ENCODE peak calls at places on chromosomes 11 and 22, in seven cellular contexts. A is IMR-90, E is left ventricle myocardium inferior, Y is thoracic aorta, K is endothelial cell of umbilical vein, N is body of pancreas, C is psoas muscle. Q is an unnamed sample.

GRCh38 chr11:36500315-36500721 is 9.8 kb downstream of the TRAF6 start:
- DNase-seq in A (peak; percentile 96), E (no peak), Y (peak; percentile 21), K (peak; percentile 89), N (peak; percentile 43), C (no peak), Q (no peak)

GRCh38 chr22:17087176-17088131 is 2.7 kb downstream of the IL17RA start:
- DNase-seq in A (peak; percentile 91), E (no peak), Y (no peak), K (no peak), N (no peak), C (no peak), Q (no peak)

GRCh38 chr11:70324354-70325115 is 54.0 kb downstream of the PPFIA1 start:
- DNase-seq in A (no peak), E (no peak), Y (no peak), K (no peak), N (no peak), C (no peak), Q (no peak)

GRCh38 chr11:93704237-93704636 is 37.1 kb downstream of the TAF1D start:
- DNase-seq in A (no peak), E (no peak), Y (no peak), K (no peak), N (no peak), C (no peak), Q (peak; percentile 25)

GRCh38 chr22:40231618-40232313 is 54.0 kb downstream of the TNRC6B start:
- DNase-seq in A (no peak), E (no peak), Y (no peak), K (no peak), N (no peak), C (no peak), Q (no peak)

GRCh38 chr11:33722579-33723234 is 13.5 kb downstream of the CD59 start:
- DNase-seq in A (peak; percentile 80), E (no peak), Y (no peak), K (peak; percentile 69), N (no peak), C (peak; percentile 73), Q (no peak)

GRCh38 chr11:43989162-43989961 is 46.9 kb downstream of the C11orf96 start:
- DNase-seq in A (no peak), E (peak; percentile 77), Y (no peak), K (peak; percentile 20), N (peak; percentile 37), C (peak; percentile 77), Q (no peak)

GRCh38 chr22:20618488-20618887 is 111.1 kb downstream of the MED15 start:
- DNase-seq in A (no peak), E (no peak), Y (no peak), K (no peak), N (no peak), C (no peak), Q (no peak)

GRCh38 chr11:19669511-19669910 is 43.1 kb upstream of the NAV2 start:
- DNase-seq in A (no peak), E (no peak), Y (no peak), K (no peak), N (no peak), C (no peak), Q (no peak)

GRCh38 chr11:19666951-19667350 is 45.7 kb upstream of the NAV2 start:
- DNase-seq in A (no peak), E (no peak), Y (no peak), K (no peak), N (no peak), C (no peak), Q (no peak)

GRCh38 chr11:19673924-19674390 is 38.7 kb upstream of the NAV2 start:
- DNase-seq in A (no peak), E (peak; percentile 83), Y (peak; percentile 50), K (peak; percentile 23), N (peak; percentile 36), C (peak; percentile 89), Q (no peak)

GRCh38 chr11:19672591-19673206 is 39.9 kb upstream of the NAV2 start:
- DNase-seq in A (no peak), E (no peak), Y (no peak), K (no peak), N (no peak), C (no peak), Q (no peak)

DNA sequence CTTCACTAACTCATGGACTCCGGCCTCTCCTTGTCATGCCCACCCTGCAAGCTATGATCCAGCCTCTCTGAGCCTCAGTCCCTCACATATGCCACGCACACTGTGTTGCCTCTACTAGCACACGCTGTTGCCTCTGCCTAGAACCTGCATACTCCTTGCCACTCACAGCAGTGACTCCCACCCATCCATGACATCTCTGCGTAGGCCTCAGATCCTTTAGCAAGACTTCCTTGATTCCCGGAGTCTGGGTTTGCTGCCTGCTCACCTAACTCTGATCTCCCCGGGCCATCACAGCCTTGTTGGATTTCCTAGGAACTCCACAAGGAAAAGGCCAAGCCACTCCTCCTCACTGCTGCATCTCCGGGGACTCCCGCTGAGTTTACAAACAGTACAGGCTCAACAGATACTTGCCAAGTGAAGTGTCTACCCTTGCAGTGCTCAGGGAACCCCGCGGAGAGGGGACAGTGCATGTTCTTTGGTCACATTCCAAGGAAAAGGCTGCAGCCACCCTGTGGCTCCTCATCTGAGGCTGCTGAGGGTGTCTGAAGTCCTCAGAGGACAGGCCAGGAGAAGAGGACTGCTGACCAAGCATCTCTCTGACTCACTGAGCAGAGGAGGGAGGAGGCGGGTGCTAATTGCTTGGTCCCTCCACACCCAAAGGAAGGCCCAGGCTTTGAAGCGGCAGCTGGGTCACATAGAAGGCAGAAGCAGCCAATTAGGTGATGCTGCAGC is 42.4 kb upstream of the NAV2 start:
- DNase-seq in A (peak; percentile 28), E (no peak), Y (no peak), K (no peak), N (peak; percentile 15), C (no peak), Q (no peak)
- H3K4me1 ChIP-seq in A (peaks cover 12% of the 10 kb centered on the region), E (peaks cover 29% of the 10 kb centered on the region), Y (peaks cover 22% of the 10 kb centered on the region), K (peaks cover under 1% of the 10 kb centered on the region), N (no peaks in the 10 kb centered on the region), C (peaks cover 19% of the 10 kb centered on the region), Q (no peaks in the 10 kb centered on the region)

GRCh38 chr11:31871310-31872073 is 60.4 kb upstream of the PAX6 start:
- DNase-seq in A (no peak), E (no peak), Y (no peak), K (no peak), N (no peak), C (no peak), Q (no peak)
- TF ChIP-seq CTCF in A (no peak), E (no peak), Y (no peak), K (no peak), N (no peak), C (no peak), Q (no peak)

GRCh38 chr11:134152692-134153091 is 71.1 kb downstream of the NCAPD3 start:
- DNase-seq in A (no peak), E (no peak), Y (no peak), K (no peak), N (no peak), C (no peak), Q (no peak)
- H3K36me3 ChIP-seq in A (peaks cover 35% of the 10 kb centered on the region), E (peaks cover 68% of the 10 kb centered on the region), Y (peaks cover 33% of the 10 kb centered on the region), K (peaks cover 33% of the 10 kb centered on the region), N (peaks cover 4% of the 10 kb centered on the region), C (no peaks in the 10 kb centered on the region), Q (peaks cover 7% of the 10 kb centered on the region)

DNA sequence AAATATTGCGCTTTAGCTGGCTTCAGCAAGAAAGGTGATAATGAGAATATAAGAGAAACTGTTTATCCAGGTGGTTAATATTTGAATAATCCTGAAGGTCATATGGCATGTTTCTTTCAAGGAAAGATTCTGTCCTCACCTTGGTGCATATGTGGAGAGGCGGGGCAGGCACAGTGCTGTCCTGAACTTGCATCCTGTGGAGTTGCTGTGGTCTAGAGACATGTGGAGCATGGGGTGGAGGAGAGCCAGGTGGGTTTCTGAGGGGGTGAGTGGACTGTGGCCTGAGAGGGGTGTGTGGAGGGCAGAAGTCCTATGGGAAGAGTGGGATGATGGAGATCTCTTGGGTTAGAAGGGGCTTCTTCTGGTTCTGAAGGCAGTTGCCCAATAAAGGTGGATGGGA is 65.5 kb downstream of the GRIK4 start:
- DNase-seq in A (no peak), E (no peak), Y (no peak), K (no peak), N (no peak), C (no peak), Q (no peak)
- H3K4me1 ChIP-seq in A (peaks cover 2% of the 10 kb centered on the region), E (no peaks in the 10 kb centered on the region), Y (no peaks in the 10 kb centered on the region), K (no peaks in the 10 kb centered on the region), N (no peaks in the 10 kb centered on the region), C (no peaks in the 10 kb centered on the region), Q (no peaks in the 10 kb centered on the region)

DNA sequence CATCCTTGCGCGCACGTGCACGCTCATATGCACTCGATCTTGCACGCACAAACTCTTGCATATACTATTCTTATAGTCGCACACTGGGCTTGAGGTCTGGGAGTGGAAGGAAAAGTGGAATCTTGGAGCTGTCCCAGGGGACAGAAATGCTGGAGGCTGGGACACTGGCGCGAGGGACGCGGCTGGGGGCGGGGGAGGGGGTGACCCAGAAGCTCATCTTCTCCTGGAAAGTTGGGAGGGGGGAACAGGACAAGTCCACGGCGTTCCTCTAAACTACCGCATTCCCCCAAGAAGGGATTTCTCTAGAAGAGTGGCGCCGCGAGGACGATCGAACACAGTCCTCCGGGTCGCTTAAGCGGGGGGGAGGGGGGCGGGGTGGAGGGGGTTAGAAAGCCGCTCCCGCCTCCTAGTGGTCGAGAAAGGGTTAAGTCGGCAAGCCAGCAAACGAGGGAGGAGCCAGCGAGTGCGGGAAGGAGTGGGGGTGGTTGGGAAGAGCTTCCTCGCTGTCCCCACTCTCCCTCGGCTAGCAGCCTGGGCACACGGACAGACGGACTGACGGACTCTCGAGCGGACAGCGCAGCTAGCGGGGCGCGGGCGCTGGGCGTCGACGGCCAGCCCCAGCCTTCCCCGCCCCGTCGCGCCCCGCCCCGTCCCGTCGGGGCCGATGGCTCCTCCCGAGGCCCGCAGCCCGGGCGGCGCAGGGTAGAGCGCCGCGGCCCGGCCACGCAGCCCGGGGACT is at the start of gene RTN4RL2:
- DNase-seq in A (peak; percentile 45), E (peak; percentile 48), Y (no peak), K (peak; percentile 36), N (peak; percentile 40), C (peak; percentile 71), Q (peak; percentile 76)
- TF ChIP-seq CTCF in A (peak; percentile 16), E (peak; percentile 33), Y (peak; percentile 30), K (peak; percentile 44), N (peak; percentile 14), C (no peak), Q (peak; percentile 18)

GRCh38 chr11:74604311-74604710 is 11.9 kb downstream of the POLD3 start:
- DNase-seq in A (no peak), E (no peak), Y (no peak), K (no peak), N (no peak), C (no peak), Q (no peak)
- H3K36me3 ChIP-seq in A (peaks cover 6% of the 10 kb centered on the region), E (peaks cover 19% of the 10 kb centered on the region), Y (peaks cover 9% of the 10 kb centered on the region), K (no peaks in the 10 kb centered on the region), N (peaks cover 2% of the 10 kb centered on the region), C (no peaks in the 10 kb centered on the region), Q (peaks cover 2% of the 10 kb centered on the region)

DNA sequence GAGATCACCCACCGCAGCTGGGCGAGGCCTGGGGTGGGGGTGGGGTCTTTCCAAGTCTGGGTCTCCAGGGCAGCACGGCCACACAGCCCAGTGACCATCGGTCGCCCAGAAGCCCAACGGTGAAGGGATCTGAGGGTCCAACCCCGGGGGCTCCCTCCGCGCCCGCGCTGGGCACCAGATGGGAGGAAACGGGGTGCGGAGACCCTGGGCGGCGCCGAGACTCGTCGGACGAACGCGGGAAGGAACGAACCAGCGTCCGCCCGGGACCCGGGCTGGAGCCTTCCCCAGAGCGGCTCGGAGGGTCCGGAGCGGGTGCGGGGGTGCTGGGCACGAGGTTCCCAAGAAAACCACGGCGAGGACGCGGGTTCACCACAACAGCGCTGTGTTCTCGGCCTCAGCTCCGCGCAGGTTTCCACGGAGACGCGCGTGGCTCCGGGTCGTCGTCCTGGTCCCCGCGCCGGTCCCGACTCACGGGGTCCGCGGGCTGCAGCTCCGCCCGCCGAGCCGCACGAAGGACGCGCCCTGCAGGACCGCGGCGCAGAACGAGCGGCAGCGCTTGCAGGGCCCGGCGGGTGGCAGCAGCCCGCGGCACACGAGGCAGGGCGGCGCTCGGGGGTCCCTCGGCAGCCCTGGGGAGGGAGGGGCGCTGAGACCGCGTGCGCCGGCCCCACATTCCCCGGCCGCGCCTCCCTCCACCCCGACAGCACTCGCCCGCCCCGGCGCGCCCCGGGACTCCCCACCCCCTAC is 2.3 kb upstream of the IL17REL start:
- DNase-seq in A (no peak), E (peak; percentile 8), Y (no peak), K (no peak), N (no peak), C (no peak), Q (no peak)
- H3K4me1 ChIP-seq in A (peaks cover 6% of the 10 kb centered on the region), E (peaks cover 10% of the 10 kb centered on the region), Y (no peaks in the 10 kb centered on the region), K (no peaks in the 10 kb centered on the region), N (peaks cover 8% of the 10 kb centered on the region), C (no peaks in the 10 kb centered on the region), Q (peaks cover 18% of the 10 kb centered on the region)

Q was measured in Caco-2.